ENCODE peak calls at places on chromosomes 4 and X, in six cellular contexts. X is OCI-LY7, G is choroid plexus epithelial cell, Y is fibroblast of villous mesenchyme, B is brain microvascular endothelial cell, H is GM23338. J is an unnamed sample.

GRCh38 chr4:169122405-169122804 is 112.3 kb upstream of the CBR4 start:
- DNase-seq in X (no peak), G (no peak), Y (no peak), B (no peak), H (no peak), J (no peak)

GRCh38 chr4:153486281-153487151 is 20.4 kb downstream of the TMEM131L start:
- DNase-seq in X (no peak), G (peak), Y (peak), B (peak), H (peak), J (peak)

GRCh38 chr4:138671106-138671505 is 344.5 kb upstream of the NOCT start:
- DNase-seq in X (no peak), G (no peak), Y (no peak), B (no peak), H (no peak), J (no peak)

GRCh38 chr4:81274460-81274859 is 59.4 kb upstream of the PRKG2 start:
- DNase-seq in X (no peak), G (no peak), Y (no peak), B (no peak), H (no peak), J (no peak)

GRCh38 chrX:65196758-65197371 is 220.6 kb upstream of the ZC4H2 start:
- DNase-seq in X (peak), G (no peak), Y (no peak), B (no peak), H (peak), J (peak)

GRCh38 chr4:38313175-38313574 is 350.8 kb upstream of the KLF3 start:
- DNase-seq in X (no peak), G (no peak), Y (no peak), B (no peak), H (no peak), J (no peak)

GRCh38 chr4:30860983-30861382 is 140.8 kb downstream of the PCDH7 start:
- DNase-seq in X (no peak), G (no peak), Y (no peak), B (no peak), H (no peak), J (no peak)

GRCh38 chrX:118272237-118272636 is 73.7 kb upstream of the WDR44 start:
- DNase-seq in X (no peak), G (peak), Y (peak), B (no peak), H (no peak), J (no peak)

GRCh38 chrX:70360366-70360765 is 62.7 kb upstream of the GDPD2 start:
- DNase-seq in X (no peak), G (no peak), Y (no peak), B (no peak), H (peak), J (no peak)

DNA sequence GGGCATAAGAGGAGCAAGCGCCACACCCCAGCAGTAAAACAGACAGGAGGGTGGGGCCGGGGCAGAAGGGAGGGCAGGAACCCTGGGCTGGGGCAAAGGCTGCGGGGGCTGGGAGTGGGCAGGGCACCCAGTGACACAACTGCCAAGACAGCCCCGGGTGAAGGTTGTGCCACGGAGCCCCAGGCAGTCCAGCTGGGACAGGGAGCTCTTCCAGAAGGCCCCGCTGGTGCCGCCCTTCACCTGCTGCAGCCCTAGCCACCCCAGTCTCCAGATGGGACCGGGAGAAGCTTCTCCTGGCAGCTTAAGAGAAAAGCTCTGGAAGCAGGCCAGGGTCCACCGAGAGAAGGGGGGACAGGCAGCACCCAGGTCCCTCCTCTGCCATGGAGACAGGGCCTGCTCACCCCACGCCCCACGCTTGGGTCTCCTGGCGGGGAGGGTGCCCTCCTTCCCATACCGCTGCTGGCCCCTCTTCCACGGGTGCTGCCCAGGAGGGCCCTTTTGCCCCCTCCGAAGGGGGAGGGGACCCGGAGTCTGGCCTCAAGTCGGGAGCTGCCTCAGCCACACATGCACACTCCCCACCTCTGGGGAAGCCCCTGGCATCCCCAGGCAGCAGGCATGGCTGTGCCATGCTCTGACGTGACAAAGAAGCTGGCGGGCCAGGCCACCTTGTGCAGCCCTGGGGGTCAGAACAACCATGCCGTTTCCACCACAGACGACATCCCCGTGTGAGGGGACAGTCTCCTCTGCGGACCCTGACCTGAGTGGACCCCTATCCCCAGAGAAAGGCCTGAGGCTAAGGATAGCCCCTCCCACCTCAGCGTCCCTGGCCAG is 1.5 kb downstream of the DGKQ start:
- DNase-seq in X (no peak), G (no peak), Y (no peak), B (no peak), H (no peak), J (no peak)
- H3K4me3 ChIP-seq in X (peak), G (peak), Y (peak), B (peak), H (peak), J (peak)

GRCh38 chrX:116749943-116750342 is 287.2 kb upstream of the CT83 start:
- DNase-seq in X (no peak), G (no peak), Y (no peak), B (no peak), H (no peak), J (no peak)
- TF ChIP-seq CTCF in X (no peak), G (no peak), Y (no peak), B (no peak), H (no peak), J (no peak)

DNA sequence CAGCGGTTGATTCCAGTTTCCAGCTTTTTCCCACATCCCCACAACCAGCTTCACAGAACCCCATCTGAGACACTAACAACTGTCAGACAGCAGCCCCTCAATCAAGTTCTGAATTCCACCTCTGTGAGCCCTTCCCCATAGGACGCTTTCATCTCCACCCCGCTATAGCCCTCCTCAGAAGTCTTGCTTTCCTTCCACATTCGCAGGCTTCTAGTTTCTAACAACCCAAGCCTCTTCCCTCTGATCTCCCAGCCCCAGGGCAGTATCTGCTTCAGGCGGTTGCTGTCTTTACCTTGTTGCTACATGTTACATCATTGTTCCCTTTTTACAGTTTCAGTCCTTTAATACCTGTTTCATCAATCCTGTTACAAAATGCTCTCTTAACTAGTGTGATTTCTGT is 164.9 kb upstream of the SLIT2 start:
- DNase-seq in X (no peak), G (no peak), Y (no peak), B (no peak), H (peak), J (peak)
- H3K4me3 ChIP-seq in X (no peak), G (no peak), Y (no peak), B (no peak), H (no peak), J (no peak)

GRCh38 chrX:133190877-133191738 is 27.0 kb downstream of the TFDP3 start:
- DNase-seq in X (no peak), G (no peak), Y (no peak), B (no peak), H (peak), J (peak)
- TF ChIP-seq CTCF in X (no peak), G (no peak), Y (no peak), B (no peak), H (no peak), J (peak)

DNA sequence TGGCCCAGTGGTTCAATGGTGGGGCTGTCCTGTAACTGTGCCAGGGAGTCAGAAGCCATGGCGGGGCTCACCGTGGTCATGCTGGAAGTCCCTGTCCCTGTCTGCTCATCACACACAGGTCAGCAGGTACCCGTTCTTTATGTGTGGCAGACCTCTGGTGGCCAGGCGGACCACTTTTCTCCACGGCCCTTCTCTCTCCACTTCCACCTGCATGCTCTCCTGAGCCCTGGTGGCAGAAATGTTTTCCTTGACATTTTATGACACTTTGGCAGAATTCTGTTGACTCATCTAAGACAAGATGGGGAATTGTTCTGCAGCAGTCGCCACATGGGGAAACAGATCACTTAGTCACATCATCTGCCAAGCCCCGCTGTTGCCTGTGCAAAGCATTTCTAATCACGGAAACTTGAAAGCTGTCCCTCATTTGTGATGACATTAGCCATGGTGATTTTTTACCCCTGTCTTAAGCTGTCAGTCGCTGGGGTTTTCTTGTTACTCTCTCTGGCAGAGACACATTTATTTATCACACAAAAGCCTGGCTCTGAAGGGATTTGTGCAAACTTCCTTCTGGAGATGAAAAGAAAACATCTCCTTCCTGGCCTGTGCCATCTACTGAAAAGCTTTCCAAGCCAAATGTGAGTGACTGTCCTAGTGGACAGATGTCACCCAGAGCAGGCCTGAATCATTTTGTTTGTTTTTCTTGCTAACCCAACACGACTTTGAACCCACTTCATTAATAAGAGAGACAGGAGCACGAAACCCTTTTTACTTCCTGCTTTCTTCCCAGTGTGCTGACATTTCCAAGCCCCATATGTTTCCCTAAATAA is 38.8 kb upstream of the STIM2 start:
- DNase-seq in X (no peak), G (no peak), Y (no peak), B (no peak), H (no peak), J (no peak)
- H3K4me3 ChIP-seq in X (no peak), G (no peak), Y (no peak), B (no peak), H (no peak), J (no peak)

DNA sequence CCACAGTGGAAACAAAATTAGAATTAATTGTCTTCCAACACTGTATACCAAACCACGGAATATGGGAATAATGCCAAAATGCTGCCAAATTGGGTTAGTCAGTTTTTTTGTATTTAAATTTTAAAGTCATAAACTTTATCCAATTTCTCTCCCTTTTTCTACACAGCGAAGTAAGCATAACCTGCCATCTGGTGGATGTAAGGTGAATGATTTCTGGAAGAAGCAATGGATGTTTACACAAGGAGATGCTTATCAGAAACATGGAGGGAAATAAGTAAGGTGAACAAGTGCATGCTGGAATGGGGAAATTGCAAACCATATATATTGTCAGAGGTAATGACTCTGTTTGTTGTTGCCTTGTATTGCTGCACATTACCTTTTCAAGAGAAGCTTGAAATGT is 691.9 kb downstream of the TECRL start:
- DNase-seq in X (no peak), G (peak), Y (no peak), B (no peak), H (peak), J (no peak)
- TF ChIP-seq CTCF in X (peak), G (no peak), Y (no peak), B (no peak), H (peak), J (peak)

DNA sequence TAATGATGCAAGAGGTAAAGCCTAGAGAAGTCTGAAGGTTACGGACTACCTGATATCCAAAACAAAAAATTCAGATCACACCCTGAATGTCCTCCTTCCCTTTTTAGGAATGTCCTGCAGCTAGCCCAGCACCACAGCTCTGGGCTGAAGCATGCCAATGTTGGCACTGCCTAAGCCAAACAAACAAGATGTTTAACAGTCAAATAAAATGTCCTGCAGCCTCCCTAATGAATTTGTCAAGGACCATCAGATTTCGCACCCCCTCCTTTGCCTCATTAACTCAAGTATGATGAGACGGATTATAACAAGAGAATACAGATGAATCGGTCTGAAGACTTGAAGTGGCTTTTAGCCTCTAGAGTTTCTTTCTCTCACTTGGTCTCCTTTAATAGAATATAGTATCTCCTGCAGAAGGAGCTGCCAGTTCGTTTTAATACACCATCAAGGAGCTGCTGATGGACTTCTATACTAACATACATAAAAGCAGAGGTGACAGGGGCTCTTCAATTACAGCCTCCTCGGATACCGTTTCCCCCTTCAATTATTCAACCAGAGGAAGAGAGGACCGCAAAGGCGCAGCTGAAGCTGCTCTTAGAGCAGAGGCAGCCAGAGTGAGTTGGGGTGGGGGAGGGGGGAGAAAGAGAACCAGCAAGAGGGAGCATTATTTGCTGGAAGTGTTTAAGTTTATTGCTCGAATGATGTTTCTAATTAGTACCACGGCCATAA is 3.0 kb upstream of the MAB21L2 start:
- DNase-seq in X (no peak), G (peak), Y (no peak), B (no peak), H (peak), J (peak)
- H3K4me3 ChIP-seq in X (no peak), G (peak), Y (no peak), B (peak), H (peak), J (peak)

GRCh38 chrX:106898462-106898861 is 4.7 kb downstream of the RIPPLY1 start:
- DNase-seq in X (peak), G (peak), Y (peak), B (peak), H (peak), J (no peak)
- TF ChIP-seq CTCF in X (peak), G (peak), Y (peak), B (peak), H (peak), J (peak)